ENCODE peak calls at places on chromosomes 7 and 10, in seven cellular contexts. L is mesendoderm; D is OCI-M1; N is NCI-H748 treated with DMSO at 0.1 percent for 48 hours; P is activated naive CD4-positive, alpha-beta T cell; F is DMS153; Z is AG08395. V is an unnamed sample.
A peak's percentile ranks its signal among the peaks of the same experiment; 100 is the strongest.

GRCh38 chr10:33487014-33487776 is 152.7 kb upstream of the NRP1 start:
- DNase-seq in L (peak; percentile 11), D (peak; percentile 68), N (no peak), P (no peak), F (no peak), Z (peak; percentile 33), V (peak; percentile 19)

GRCh38 chr10:95315509-95315908 is 24.7 kb upstream of the PDLIM1 start:
- DNase-seq in L (peak; percentile 89), D (no peak), N (no peak), P (no peak), F (no peak), Z (no peak), V (no peak)

GRCh38 chr7:102075126-102075525 is 211.5 kb upstream of the SH2B2 start:
- DNase-seq in L (no peak), D (no peak), N (no peak), P (no peak), F (no peak), Z (no peak), V (no peak)

GRCh38 chr7:234712-235553 is 42.6 kb downstream of the FAM20C start:
- DNase-seq in L (no peak), D (no peak), N (no peak), P (no peak), F (no peak), Z (peak; percentile 62), V (no peak)

GRCh38 chr10:123939591-123939990 is 48.0 kb upstream of the CPXM2 start:
- DNase-seq in L (no peak), D (no peak), N (no peak), P (no peak), F (no peak), Z (no peak), V (no peak)

GRCh38 chr7:101681170-101682007 is 52.3 kb upstream of the MYL10 start:
- DNase-seq in L (peak; percentile 47), D (no peak), N (no peak), P (no peak), F (no peak), Z (peak; percentile 94), V (peak; percentile 66)

GRCh38 chr7:38846280-38846679 is 62.7 kb downstream of the VPS41 start:
- DNase-seq in L (no peak), D (no peak), N (no peak), P (no peak), F (no peak), Z (peak; percentile 66), V (no peak)

GRCh38 chr10:79413196-79413595 is 32.2 kb downstream of the ZCCHC24 start:
- DNase-seq in L (peak; percentile 24), D (peak; percentile 32), N (no peak), P (no peak), F (no peak), Z (peak; percentile 73), V (peak; percentile 61)

GRCh38 chr10:63331586-63331985 is 134.2 kb downstream of the JMJD1C start:
- DNase-seq in L (no peak), D (no peak), N (no peak), P (no peak), F (no peak), Z (no peak), V (no peak)

GRCh38 chr10:125231116-125231812 is 70.9 kb upstream of the CTBP2 start:
- DNase-seq in L (peak; percentile 96), D (no peak), N (no peak), P (no peak), F (no peak), Z (peak; percentile 98), V (no peak)

GRCh38 chr7:77954773-77955562 is 156.4 kb downstream of the PHTF2 start:
- DNase-seq in L (no peak), D (no peak), N (no peak), P (no peak), F (no peak), Z (no peak), V (no peak)

GRCh38 chr10:30026080-30026479 is 33.3 kb downstream of the JCAD start:
- DNase-seq in L (no peak), D (no peak), N (no peak), P (no peak), F (no peak), Z (no peak), V (no peak)

GRCh38 chr7:16753102-16753931 is at the start of gene TSPAN13:
- DNase-seq in L (peak; percentile 98), D (peak; percentile 87), N (peak; percentile 90), P (no peak), F (peak; percentile 95), Z (peak; percentile 63), V (peak; percentile 39)

GRCh38 chr10:110806335-110806734 is 65.4 kb upstream of the PDCD4 start:
- DNase-seq in L (no peak), D (no peak), N (no peak), P (no peak), F (no peak), Z (no peak), V (no peak)

GRCh38 chr7:129911790-129912189 is 41.0 kb downstream of the UBE2H start:
- DNase-seq in L (no peak), D (no peak), N (no peak), P (no peak), F (no peak), Z (no peak), V (no peak)

GRCh38 chr10:12825255-12825654 is 176.3 kb downstream of the CCDC3 start:
- DNase-seq in L (no peak), D (no peak), N (no peak), P (no peak), F (no peak), Z (no peak), V (no peak)

GRCh38 chr7:87414400-87415188 is 60.9 kb downstream of the ABCB4 start:
- DNase-seq in L (peak; percentile 15), D (peak; percentile 79), N (no peak), P (no peak), F (no peak), Z (peak; percentile 57), V (no peak)

GRCh38 chr7:37450035-37450434 is 1.4 kb upstream of the ELMO1 start:
- DNase-seq in L (no peak), D (no peak), N (no peak), P (no peak), F (no peak), Z (no peak), V (no peak)

GRCh38 chr10:99981581-99982199 is 28.1 kb downstream of the DNMBP start:
- DNase-seq in L (no peak), D (peak; percentile 32), N (no peak), P (no peak), F (peak; percentile 8), Z (no peak), V (peak; percentile 24)

V was measured in Kasumi-1.